ENCODE peak calls at places on chromosomes 12 and 14, in five cellular contexts. T is AG10803, N is kidney glomerular epithelial cell, Y is NCI-H1092 treated with DMSO at 0.1 percent for 48 hours, I is activated T-cell treated with anti-CD3 and anti-CD28 coated beads for 1 hour. K is an unnamed sample.

GRCh38 chr12:115709410-115710065 is 568.0 kb downstream of the MED13L start:
- DNase-seq in I (no peak), N (no peak), T (peak), Y (peak), K (no peak)

GRCh38 chr12:55582066-55582465 is 9.8 kb downstream of the OR2AP1 start:
- DNase-seq in I (no peak), Y (no peak), T (no peak), N (no peak), K (no peak)

GRCh38 chr14:31207287-31207745 is 277 bp downstream of the HECTD1 start:
- DNase-seq in Y (no peak), T (no peak), N (peak), I (no peak), K (no peak)

GRCh38 chr12:26121841-26122680 is 2.8 kb downstream of the BHLHE41 start:
- DNase-seq in N (peak), T (peak), I (no peak), Y (peak), K (no peak)

GRCh38 chr12:21941522-21942376 is 523 bp upstream of the ABCC9 start:
- DNase-seq in T (peak), I (no peak), Y (no peak), N (peak), K (no peak)

GRCh38 chr14:26389646-26390508 is 208.0 kb downstream of the NOVA1 start:
- DNase-seq in N (no peak), Y (no peak), I (no peak), T (peak), K (no peak)

GRCh38 chr12:94867066-94867855 is 136.2 kb downstream of the NDUFA12 start:
- DNase-seq in I (no peak), N (peak), Y (no peak), T (no peak), K (no peak)

GRCh38 chr12:32155911-32156585 is 49.4 kb downstream of the BICD1 start:
- DNase-seq in T (no peak), N (no peak), Y (no peak), I (no peak), K (no peak)

GRCh38 chr14:74251546-74252030 is 12.3 kb downstream of the VSX2 start:
- DNase-seq in I (peak), N (peak), T (peak), Y (peak), K (peak)

GRCh38 chr12:106138646-106139421 is at the start of gene NUAK1:
- DNase-seq in N (no peak), I (no peak), Y (peak), T (peak), K (no peak)

GRCh38 chr12:49288412-49288853 is 6.5 kb upstream of the PRPH start:
- DNase-seq in N (no peak), Y (peak), I (peak), T (peak), K (peak)

GRCh38 chr14:65345264-65345663 is 67.3 kb upstream of the FUT8 start:
- DNase-seq in I (no peak), N (no peak), T (no peak), Y (no peak), K (no peak)

GRCh38 chr12:101829639-101830390 is 944 bp downstream of the GNPTAB start:
- DNase-seq in I (no peak), T (no peak), N (no peak), Y (peak), K (no peak)

GRCh38 chr14:74661726-74662450 is 49.9 kb upstream of the LTBP2 start:
- DNase-seq in Y (no peak), T (no peak), N (no peak), I (no peak), K (no peak)

GRCh38 chr14:100989924-100990323 is 86.4 kb upstream of the RTL1 start:
- DNase-seq in Y (no peak), T (no peak), I (no peak), N (peak), K (no peak)